ENCODE peak calls at places on chromosomes 16 and 17, in nine cellular contexts. M is dorsolateral prefrontal cortex, G is adrenal gland, C is cardiac fibroblast, D is astrocyte of the cerebellum, R is H9, I is spleen, U is right lobe of liver, T is Calu3. L is an unnamed sample.

GRCh38 chr16:31334934-31335333 is 20.0 kb upstream of the ITGAX start:
- DNase-seq in M (no peak), G (no peak), C (no peak), D (no peak), R (no peak), I (no peak), U (no peak), T (no peak), L (no peak)

GRCh38 chr17:72416054-72416691 is 295.4 kb downstream of the SOX9 start:
- DNase-seq in M (no peak), G (no peak), C (peak), D (no peak), R (no peak), I (no peak), U (no peak), T (no peak), L (no peak)

GRCh38 chr16:9092963-9093477 is 1.6 kb downstream of the HAPSTR1 start:
- DNase-seq in M (no peak), G (peak), C (no peak), D (no peak), R (no peak), I (peak), U (peak), T (no peak), L (no peak)

GRCh38 chr17:61405047-61405685 is 5.5 kb downstream of the TBX2 start:
- DNase-seq in M (no peak), G (peak), C (no peak), D (no peak), R (peak), I (peak), U (no peak), T (no peak), L (peak)

GRCh38 chr16:55912022-55912421 is 36.8 kb upstream of the CES5A start:
- DNase-seq in M (peak), G (peak), C (no peak), D (no peak), R (no peak), I (no peak), U (no peak), T (no peak), L (no peak)

GRCh38 chr16:58366247-58367031 is 25.8 kb upstream of the GINS3 start:
- DNase-seq in M (no peak), G (no peak), C (peak), D (no peak), R (no peak), I (no peak), U (no peak), T (no peak), L (no peak)

GRCh38 chr17:9371019-9371418 is 204.6 kb downstream of the STX8 start:
- DNase-seq in M (no peak), G (no peak), C (peak), D (peak), R (no peak), I (no peak), U (no peak), T (peak), L (no peak)

GRCh38 chr17:62722625-62723024 is 85.5 kb downstream of the MARCHF10 start:
- DNase-seq in M (no peak), G (no peak), C (no peak), D (no peak), R (no peak), I (no peak), U (no peak), T (no peak), L (no peak)

GRCh38 chr16:68298907-68299515 is 11.7 kb downstream of the SLC7A6OS start:
- DNase-seq in M (no peak), G (peak), C (peak), D (no peak), R (no peak), I (no peak), U (no peak), T (no peak), L (no peak)

GRCh38 chr17:83032781-83033180 is 46.6 kb upstream of the METRNL start:
- DNase-seq in M (no peak), G (no peak), C (no peak), D (no peak), R (no peak), I (peak), U (no peak), T (no peak), L (no peak)

GRCh38 chr17:63438092-63439051 is 7.7 kb downstream of the CYB561 start:
- DNase-seq in M (no peak), G (no peak), C (no peak), D (no peak), R (no peak), I (no peak), U (no peak), T (no peak), L (peak)

GRCh38 chr17:17567631-17568030 is 23.9 kb downstream of the PEMT start:
- DNase-seq in M (no peak), G (peak), C (peak), D (peak), R (no peak), I (no peak), U (peak), T (no peak), L (no peak)

GRCh38 chr17:56142325-56142724 is 10.9 kb upstream of the ANKFN1 start:
- DNase-seq in M (no peak), G (no peak), C (peak), D (peak), R (no peak), I (no peak), U (no peak), T (no peak), L (no peak)

GRCh38 chr16:765971-766819 is 5.7 kb downstream of the MSLN start:
- DNase-seq in M (no peak), G (no peak), C (no peak), D (no peak), R (no peak), I (no peak), U (no peak), T (no peak), L (peak)

GRCh38 chr17:1111599-1112443 is 68.0 kb downstream of the ABR start:
- DNase-seq in M (no peak), G (no peak), C (peak), D (no peak), R (no peak), I (no peak), U (no peak), T (peak), L (no peak)

GRCh38 chr17:81094744-81095607 is 60.0 kb downstream of the BAIAP2 start:
- DNase-seq in M (peak), G (peak), C (peak), D (peak), R (peak), I (no peak), U (peak), T (peak), L (no peak)
- TF ChIP-seq CTCF in M (no peak), G (peak), C (no peak), D (no peak), R (peak), I (no peak), U (peak), T (no peak), L (peak)

GRCh38 chr17:39980402-39981206 is at the start of gene PSMD3:
- DNase-seq in M (peak), G (peak), C (peak), D (peak), R (peak), I (peak), U (peak), T (peak), L (peak)

GRCh38 chr17:39979021-39979660 is 1.5 kb upstream of the PSMD3 start:
- DNase-seq in M (no peak), G (no peak), C (peak), D (peak), R (no peak), I (no peak), U (no peak), T (no peak), L (no peak)

GRCh38 chr17:39982069-39982371 is 1.4 kb downstream of the PSMD3 start:
- DNase-seq in M (no peak), G (no peak), C (no peak), D (no peak), R (no peak), I (no peak), U (no peak), T (no peak), L (no peak)

GRCh38 chr17:39981207-39982068 is 831 bp downstream of the PSMD3 start:
- DNase-seq in M (no peak), G (no peak), C (no peak), D (no peak), R (no peak), I (no peak), U (no peak), T (no peak), L (no peak)

GRCh38 chr17:39979865-39980401 is 674 bp upstream of the PSMD3 start:
- DNase-seq in M (no peak), G (no peak), C (peak), D (no peak), R (peak), I (no peak), U (no peak), T (peak), L (no peak)
- TF ChIP-seq CTCF in M (no peak), G (no peak), C (no peak), D (peak), R (no peak), I (no peak), U (no peak), T (no peak), L (no peak)

GRCh38 chr16:73747328-73747727 is 549.3 kb upstream of the PSMD7 start:
- DNase-seq in M (no peak), G (no peak), C (no peak), D (no peak), R (no peak), I (no peak), U (no peak), T (no peak), L (no peak)

GRCh38 chr16:73739049-73739769 is 557.4 kb upstream of the PSMD7 start:
- DNase-seq in M (no peak), G (no peak), C (no peak), D (no peak), R (no peak), I (no peak), U (no peak), T (no peak), L (no peak)

GRCh38 chr16:73746554-73746953 is 550.1 kb upstream of the PSMD7 start:
- DNase-seq in M (no peak), G (no peak), C (no peak), D (no peak), R (no peak), I (no peak), U (no peak), T (no peak), L (no peak)

GRCh38 chr16:73743665-73744496 is 552.7 kb upstream of the PSMD7 start:
- DNase-seq in M (no peak), G (no peak), C (no peak), D (no peak), R (peak), I (no peak), U (no peak), T (no peak), L (no peak)
- TF ChIP-seq CTCF in M (peak), G (no peak), C (no peak), D (no peak), R (peak), I (no peak), U (no peak), T (no peak), L (peak)

DNA sequence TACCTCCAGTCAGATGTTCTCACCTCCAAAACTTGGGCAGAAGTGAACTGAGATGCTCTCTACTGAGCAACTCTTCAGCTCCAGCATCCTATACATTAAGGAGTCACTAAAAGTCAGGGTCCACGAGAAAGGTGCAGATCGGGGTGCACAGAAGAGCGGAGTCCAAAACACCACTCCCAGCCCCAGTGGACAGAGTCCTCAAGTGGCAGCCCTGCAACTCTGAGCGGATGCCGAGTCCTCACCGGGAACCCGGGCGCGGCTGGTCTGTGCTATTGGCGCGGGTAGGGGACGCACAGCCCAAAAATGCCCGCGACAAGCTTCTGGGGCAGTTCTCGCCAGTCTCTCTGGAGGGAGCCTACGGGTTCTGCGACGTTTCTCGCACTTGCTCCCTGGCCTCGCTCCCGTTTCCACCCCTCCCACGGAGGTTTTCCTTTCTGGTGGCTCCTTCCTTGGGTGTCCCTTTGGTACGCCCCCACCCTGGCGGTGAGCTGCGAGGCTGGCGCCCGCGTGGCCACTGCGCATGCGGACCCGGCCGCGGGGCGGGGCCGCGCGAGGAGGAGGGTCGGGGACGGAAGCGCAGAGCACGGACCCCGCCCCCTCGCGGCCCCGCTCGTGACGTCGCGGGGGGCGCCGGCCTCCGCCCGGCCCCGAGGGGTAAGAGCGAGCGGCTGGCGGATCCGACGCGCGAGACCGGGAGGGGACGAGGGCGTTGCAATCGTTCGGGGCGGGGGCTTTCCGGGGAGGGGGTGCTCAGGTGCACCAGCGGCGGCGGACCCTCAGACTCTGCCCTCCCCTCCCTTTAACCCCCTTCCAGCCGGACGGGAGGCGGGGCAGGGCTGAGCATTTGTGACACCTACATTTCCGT is at the start of gene TMEM219:
- DNase-seq in M (peak), G (peak), C (peak), D (peak), R (peak), I (peak), U (peak), T (peak), L (no peak)
- TF ChIP-seq CTCF in M (peak), G (peak), C (peak), D (peak), R (peak), I (peak), U (peak), T (peak), L (peak)

GRCh38 chr16:78507576-78507975 is 408.1 kb downstream of the WWOX start:
- DNase-seq in M (no peak), G (no peak), C (no peak), D (no peak), R (no peak), I (no peak), U (no peak), T (no peak), L (no peak)
- TF ChIP-seq CTCF in M (no peak), G (no peak), C (no peak), D (no peak), R (no peak), I (no peak), U (no peak), T (no peak), L (no peak)